ENCODE peak calls at places on chromosomes 7 and 10, in four cellular contexts. T is GM12878, L is A549, X is K562. P is an unnamed sample.

GRCh38 chr7:127383123-127383835 is 9.2 kb downstream of the ZNF800 start:
- DNase-seq in T (no peak), L (peak), X (peak), P (peak)

GRCh38 chr10:110279062-110279986 is 25.4 kb downstream of the SMNDC1 start:
- DNase-seq in T (peak), L (peak), X (peak), P (peak)

GRCh38 chr7:129781856-129782256 is 170.3 kb downstream of the NRF1 start:
- DNase-seq in T (no peak), L (no peak), X (no peak), P (no peak)

GRCh38 chr7:132815696-132816334 is 239.5 kb upstream of the PLXNA4 start:
- DNase-seq in T (no peak), L (no peak), X (peak), P (no peak)

GRCh38 chr10:18158698-18159342 is 18.6 kb downstream of the CACNB2 start:
- DNase-seq in T (no peak), L (no peak), X (no peak), P (no peak)

GRCh38 chr10:95440756-95441546 is 120.2 kb downstream of the SORBS1 start:
- DNase-seq in T (peak), L (no peak), X (no peak), P (no peak)

GRCh38 chr7:82319674-82320118 is 123.9 kb downstream of the CACNA2D1 start:
- DNase-seq in T (no peak), L (peak), X (no peak), P (no peak)

GRCh38 chr7:81013036-81013435 is 94.2 kb upstream of the SEMA3C start:
- DNase-seq in T (no peak), L (peak), X (no peak), P (no peak)

GRCh38 chr7:38796636-38797501 is 112.1 kb downstream of the VPS41 start:
- DNase-seq in T (peak), L (peak), X (peak), P (peak)

GRCh38 chr7:145784809-145785780 is 331.5 kb upstream of the CNTNAP2 start:
- DNase-seq in T (no peak), L (no peak), X (peak), P (no peak)

GRCh38 chr10:30063098-30063497 is 3.7 kb upstream of the JCAD start:
- DNase-seq in T (no peak), L (no peak), X (no peak), P (no peak)

GRCh38 chr10:114694735-114695134 is 36.7 kb upstream of the ABLIM1 start:
- DNase-seq in T (no peak), L (peak), X (peak), P (peak)

GRCh38 chr10:89115876-89116627 is 91.1 kb downstream of the CH25H start:
- DNase-seq in T (no peak), L (peak), X (no peak), P (peak)

GRCh38 chr10:43871004-43871439 is 222.3 kb upstream of the ZNF32 start:
- DNase-seq in T (no peak), L (no peak), X (no peak), P (no peak)

GRCh38 chr7:35596061-35596460 is 98.9 kb downstream of the HERPUD2 start:
- DNase-seq in T (no peak), L (no peak), X (peak), P (peak)

GRCh38 chr7:132941433-132941832 is 140.5 kb downstream of the CHCHD3 start:
- DNase-seq in T (no peak), L (no peak), X (no peak), P (peak)

GRCh38 chr10:131961777-131962450 is 19.8 kb downstream of the BNIP3 start:
- DNase-seq in T (no peak), L (no peak), X (peak), P (peak)

GRCh38 chr10:86259901-86260562 is 106.6 kb downstream of the GRID1 start:
- DNase-seq in T (no peak), L (no peak), X (no peak), P (no peak)

GRCh38 chr7:44259547-44260457 is 59.0 kb downstream of the YKT6 start:
- DNase-seq in T (no peak), L (no peak), X (no peak), P (no peak)

GRCh38 chr10:96339956-96340904 is 18.6 kb downstream of the OPALIN start:
- DNase-seq in T (no peak), L (peak), X (peak), P (peak)

GRCh38 chr10:92592761-92593552 is at the start of gene KIF11:
- DNase-seq in T (peak), L (peak), X (peak), P (peak)

GRCh38 chr10:45418859-45419672 is 45.0 kb downstream of the ALOX5 start:
- DNase-seq in T (peak), L (no peak), X (no peak), P (peak)
- TF ChIP-seq POLR2A in T (peak), L (no peak), X (no peak), P (no peak)

DNA sequence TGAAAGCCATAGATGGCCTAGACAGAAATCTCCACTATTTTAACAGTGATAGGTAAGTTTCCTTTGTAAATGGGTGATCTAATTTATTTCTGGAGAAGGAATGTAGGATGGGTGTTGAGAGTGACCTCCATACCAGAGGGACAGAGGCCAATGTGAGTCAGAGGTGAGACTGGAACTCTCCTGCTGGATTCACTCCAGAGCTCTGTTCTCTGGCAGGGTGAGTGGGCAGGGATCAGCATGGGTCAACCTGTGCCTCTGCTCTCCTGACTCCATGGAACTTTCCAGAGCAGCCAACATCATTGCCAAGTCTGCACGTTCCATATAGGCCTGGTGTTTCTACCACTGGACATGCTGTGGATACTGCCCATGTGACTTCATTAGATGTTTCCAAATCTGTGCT is 11.4 kb downstream of the AKR1C3 start:
- DNase-seq in T (no peak), L (no peak), X (no peak), P (no peak)
- TF ChIP-seq MYC in T (no peak), L (no peak), X (no peak), P (no peak)

DNA sequence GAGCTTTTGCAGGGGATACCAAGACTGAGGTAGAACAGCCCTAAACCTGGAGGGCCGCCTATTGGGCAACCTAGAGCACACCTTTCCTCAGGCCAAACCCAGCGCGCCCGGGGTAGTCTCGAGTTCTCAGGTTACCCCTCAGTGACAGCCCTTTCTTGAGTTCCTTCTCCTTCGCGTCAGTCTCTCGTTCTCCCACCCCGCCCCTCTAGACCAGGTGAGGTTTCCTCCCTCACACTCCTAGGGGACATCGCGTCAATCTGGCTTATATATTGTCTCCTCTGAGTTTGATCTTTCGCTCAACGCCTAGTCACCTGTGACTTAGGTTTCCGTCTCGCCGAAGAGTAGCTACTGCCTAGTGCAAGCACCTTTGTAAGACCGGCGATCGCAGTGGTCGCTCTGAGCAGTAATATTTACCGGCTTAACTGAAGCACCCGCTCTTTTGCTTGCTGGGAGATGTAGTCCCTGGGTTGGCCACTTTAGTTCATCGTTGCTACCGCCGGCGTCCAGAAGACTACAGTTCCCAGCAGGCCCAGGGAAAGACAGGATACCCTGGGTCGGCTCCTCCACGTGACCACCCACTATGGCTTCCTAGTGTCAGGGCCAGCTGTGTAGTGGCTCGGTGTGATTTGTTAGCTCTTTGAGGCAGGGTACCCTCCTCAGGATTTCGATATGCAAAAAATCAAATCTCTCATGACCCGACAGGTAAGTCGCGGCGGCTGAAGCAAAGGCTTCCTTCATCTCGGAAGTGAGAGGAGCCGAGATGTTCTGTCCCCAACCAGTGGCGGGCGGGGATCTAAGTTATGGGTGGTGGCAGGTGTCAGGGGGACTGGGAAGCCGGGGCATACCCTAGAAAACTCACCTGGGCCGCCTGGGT is at the start of gene VPS50:
- DNase-seq in T (peak), L (peak), X (peak), P (peak)
- TF ChIP-seq POLR2A in T (peak), L (peak), X (peak), P (peak)

GRCh38 chr10:103042908-103043307 is 124.8 kb downstream of the CNNM2 start:
- DNase-seq in T (no peak), L (peak), X (no peak), P (no peak)

GRCh38 chr10:103041391-103041790 is 123.3 kb downstream of the CNNM2 start:
- DNase-seq in T (no peak), L (no peak), X (peak), P (no peak)

GRCh38 chr10:103042129-103042528 is 124.0 kb downstream of the CNNM2 start:
- DNase-seq in T (no peak), L (no peak), X (no peak), P (no peak)

GRCh38 chr10:103038570-103038969 is 120.5 kb downstream of the CNNM2 start:
- DNase-seq in T (no peak), L (no peak), X (no peak), P (no peak)

DNA sequence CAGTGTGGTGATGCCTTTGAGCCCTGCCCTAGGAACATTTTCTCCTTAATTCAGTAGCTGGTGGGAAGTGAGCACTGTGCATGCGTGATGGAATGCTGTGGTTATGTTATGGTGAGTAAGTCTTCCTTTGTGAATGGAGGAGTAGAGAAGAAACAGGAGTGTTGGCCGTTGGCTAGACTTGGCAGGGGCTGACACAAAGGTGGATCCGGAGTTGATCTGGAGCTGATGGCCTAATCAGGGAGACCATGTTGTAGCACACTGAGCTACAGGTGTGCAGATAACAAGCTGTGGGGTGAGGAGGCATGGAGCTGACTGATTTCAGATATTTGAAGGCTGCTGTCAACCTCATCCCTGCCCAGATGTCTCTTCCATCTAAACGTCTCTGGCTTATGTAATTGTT is 122.3 kb downstream of the CNNM2 start:
- DNase-seq in T (no peak), L (no peak), X (peak), P (no peak)
- TF ChIP-seq MYC in T (no peak), L (no peak), X (no peak), P (no peak)

GRCh38 chr10:3106908-3107425 is 39.6 kb downstream of the PFKP start:
- DNase-seq in T (no peak), L (peak), X (no peak), P (no peak)
- TF ChIP-seq POLR2A in T (no peak), L (no peak), X (no peak), P (no peak)

DNA sequence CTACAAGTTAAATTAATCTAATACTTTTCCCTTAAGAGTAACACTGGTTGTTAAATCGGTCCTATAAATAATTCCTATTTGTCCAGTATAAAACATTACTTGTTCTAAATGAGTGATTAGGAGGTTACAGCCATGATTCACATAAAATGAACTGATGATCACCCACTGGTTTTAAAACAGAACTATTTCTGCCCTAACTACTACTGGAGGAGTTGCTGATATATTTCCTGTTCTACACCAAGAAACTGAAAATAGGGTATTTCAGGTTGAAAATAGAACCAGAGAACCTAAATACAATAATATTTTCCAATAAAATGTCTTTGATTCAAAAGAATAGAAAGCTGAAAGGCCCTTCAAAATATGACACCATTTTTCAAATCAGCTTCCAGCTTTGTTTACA is 30.9 kb downstream of the DNAJC1 start:
- DNase-seq in T (no peak), L (no peak), X (no peak), P (no peak)
- TF ChIP-seq MYC in T (no peak), L (no peak), X (no peak), P (no peak)

GRCh38 chr10:62635127-62635526 is 169.4 kb upstream of the ADO start:
- DNase-seq in T (no peak), L (no peak), X (no peak), P (peak)

GRCh38 chr10:62636825-62637248 is 167.7 kb upstream of the ADO start:
- DNase-seq in T (no peak), L (no peak), X (no peak), P (peak)

GRCh38 chr10:62638062-62638477 is 166.4 kb upstream of the ADO start:
- DNase-seq in T (peak), L (no peak), X (no peak), P (peak)

GRCh38 chr10:62639139-62639538 is 165.4 kb upstream of the ADO start:
- DNase-seq in T (no peak), L (no peak), X (no peak), P (no peak)

GRCh38 chr10:62637249-62638061 is 167.1 kb upstream of the ADO start:
- DNase-seq in T (peak), L (no peak), X (no peak), P (peak)
- TF ChIP-seq POLR2A in T (peak), L (no peak), X (no peak), P (no peak)

P was measured in NB4.